ENCODE peak calls at places on chromosomes 3 and 15, in eight cellular contexts. V, P, D, Q, Y, X, L and B are unnamed samples.

GRCh38 chr15:57112178-57112577 is 193.7 kb downstream of the TCF12 start:
- DNase-seq in L (no peak), Y (no peak), P (no peak), D (no peak), V (no peak), X (no peak), Q (no peak), B (no peak)

GRCh38 chr3:44066806-44067205 is 174.9 kb upstream of the TOPAZ1 start:
- DNase-seq in Y (no peak), P (no peak), Q (no peak), V (no peak), D (no peak), X (no peak), L (no peak), B (no peak)

GRCh38 chr3:94083261-94083660 is 20.4 kb downstream of the NSUN3 start:
- DNase-seq in Q (no peak), D (no peak), P (no peak), L (no peak), X (no peak), V (no peak), Y (no peak), B (no peak)

GRCh38 chr3:62229908-62230307 is 143.4 kb downstream of the FEZF2 start:
- DNase-seq in P (no peak), D (no peak), X (no peak), V (no peak), Q (peak; percentile 40), L (no peak), Y (no peak), B (no peak)

GRCh38 chr15:75149911-75150709 is 51.6 kb upstream of the C15orf39 start:
- DNase-seq in P (no peak), Q (no peak), Y (peak; percentile 35), X (no peak), L (no peak), V (no peak), D (peak; percentile 20), B (no peak)

GRCh38 chr3:81871358-81872152 is 110.1 kb upstream of the GBE1 start:
- DNase-seq in L (no peak), Y (no peak), Q (peak; percentile 5), X (no peak), P (no peak), V (no peak), D (no peak), B (no peak)

GRCh38 chr3:154758109-154758868 is 321.8 kb upstream of the MME start:
- DNase-seq in Y (no peak), X (no peak), V (no peak), P (no peak), D (no peak), Q (peak; percentile 19), L (no peak), B (no peak)

GRCh38 chr3:156227704-156228103 is 107.3 kb downstream of the KCNAB1 start:
- DNase-seq in X (no peak), P (no peak), Q (no peak), D (no peak), L (no peak), Y (no peak), V (no peak), B (no peak)

GRCh38 chr15:42134617-42135243 is 21.7 kb downstream of the PLA2G4F start:
- DNase-seq in Q (no peak), L (peak; percentile 87), X (peak; percentile 22), D (no peak), Y (no peak), P (no peak), V (peak; percentile 4), B (no peak)

GRCh38 chr3:176939022-176939817 is 258.1 kb downstream of the TBL1XR1 start:
- DNase-seq in V (no peak), D (peak; percentile 66), Y (peak; percentile 10), Q (peak; percentile 68), L (no peak), P (no peak), X (no peak), B (peak; percentile 60)

GRCh38 chr3:52774901-52775864 is 2.2 kb upstream of the ITIH1 start:
- DNase-seq in V (peak; percentile 41), Y (peak; percentile 39), Q (peak; percentile 14), X (no peak), D (no peak), P (no peak), L (peak; percentile 77), B (peak; percentile 56)

GRCh38 chr15:58517682-58518525 is 86.1 kb downstream of the LIPC start:
- DNase-seq in Q (no peak), V (no peak), D (no peak), X (no peak), P (no peak), Y (no peak), L (no peak), B (no peak)

GRCh38 chr15:83158393-83158792 is 49.2 kb downstream of the HDGFL3 start:
- DNase-seq in P (no peak), X (no peak), Q (no peak), V (no peak), D (no peak), Y (no peak), L (no peak), B (no peak)

GRCh38 chr15:62779041-62779810 is 263.3 kb upstream of the TPM1 start:
- DNase-seq in V (no peak), Q (no peak), D (no peak), L (no peak), X (no peak), Y (no peak), P (no peak), B (no peak)

GRCh38 chr3:58749948-58750347 is 83.4 kb upstream of the FAM3D start:
- DNase-seq in Y (no peak), X (no peak), D (no peak), Q (no peak), P (no peak), L (no peak), V (no peak), B (no peak)
- TF ChIP-seq POLR2AphosphoS5 in Y (no peak), X (no peak), D (no peak), Q (no peak), P (no peak), L (no peak), V (no peak), B (no peak)

DNA sequence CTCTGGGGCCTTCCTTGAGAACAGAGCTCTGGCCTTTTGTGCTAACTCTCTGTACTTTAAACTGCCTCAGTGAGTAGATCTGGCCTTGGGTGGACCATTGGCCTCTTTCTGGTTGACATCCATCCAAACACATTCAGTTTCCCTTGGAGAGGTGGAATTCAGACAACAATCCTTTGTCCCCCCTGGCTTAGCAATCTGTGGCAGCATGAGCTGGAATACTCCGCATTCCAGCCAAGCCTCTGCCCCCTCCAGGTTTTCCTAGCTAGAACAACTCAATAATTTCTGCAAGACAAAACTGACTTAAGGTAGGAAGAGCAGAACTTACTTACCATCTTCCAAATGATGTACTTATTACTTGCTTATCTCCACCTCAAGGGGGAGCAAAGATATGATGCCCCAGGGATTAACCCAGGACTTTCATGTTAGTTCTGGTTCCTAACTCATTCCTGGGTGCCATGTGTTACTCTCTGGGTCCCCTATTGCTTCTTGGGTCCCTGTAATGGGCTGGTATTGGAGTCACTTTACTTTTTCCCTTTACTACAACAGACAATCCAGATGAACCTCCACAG is 21.8 kb upstream of the IL16 start:
- DNase-seq in X (no peak), D (no peak), Q (no peak), L (no peak), V (no peak), Y (no peak), P (no peak), B (no peak)
- TF ChIP-seq CTCF in X (no peak), D (peak; percentile 16), Q (no peak), L (no peak), V (no peak), Y (no peak), P (no peak), B (no peak)

GRCh38 chr3:69743975-69744374 is 4.7 kb downstream of the MITF start:
- DNase-seq in P (no peak), D (no peak), X (no peak), Q (no peak), V (no peak), L (no peak), Y (no peak), B (no peak)

GRCh38 chr3:69744507-69744906 is 5.2 kb downstream of the MITF start:
- DNase-seq in Y (no peak), L (no peak), D (no peak), V (no peak), P (no peak), X (no peak), Q (no peak), B (no peak)

GRCh38 chr3:69745503-69745902 is 6.2 kb downstream of the MITF start:
- DNase-seq in V (no peak), Y (no peak), X (no peak), Q (no peak), D (no peak), P (no peak), L (no peak), B (no peak)

GRCh38 chr3:69747511-69748248 is 8.4 kb downstream of the MITF start:
- DNase-seq in P (no peak), D (no peak), X (no peak), Q (no peak), L (no peak), V (no peak), Y (no peak), B (peak; percentile 29)

DNA sequence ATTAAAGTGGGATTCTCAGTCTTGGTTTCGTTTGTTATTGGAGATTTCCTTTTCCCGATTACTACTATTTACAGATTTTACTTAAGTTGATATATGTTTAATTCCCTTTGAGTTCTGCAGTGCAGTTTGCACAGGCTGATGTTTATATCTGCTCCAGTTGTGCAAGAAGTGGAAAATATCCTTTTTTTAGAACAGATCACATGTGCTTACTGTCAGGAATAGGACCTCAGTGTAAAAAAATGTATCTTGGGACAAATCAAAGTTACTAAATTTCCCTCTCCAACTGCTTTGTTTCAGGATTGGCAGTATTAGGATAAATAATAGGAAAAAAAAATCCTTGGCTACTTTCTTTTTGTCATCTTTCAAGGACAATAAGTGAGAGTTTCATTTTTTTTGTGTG is 6.9 kb downstream of the MITF start:
- DNase-seq in P (no peak), Y (no peak), V (no peak), D (no peak), L (no peak), Q (no peak), X (no peak), B (no peak)
- H3K27ac ChIP-seq in P (peak overlapping the region; percentile 70), Y (peak overlapping the region; percentile 77), V (peak overlapping the region; percentile 93), D (no peak overlapping the region), L (peak overlapping the region; percentile 94), Q (no peak overlapping the region), X (no peak overlapping the region), B (no peak overlapping the region)

GRCh38 chr15:96035091-96035490 is 295.4 kb upstream of the NR2F2 start:
- DNase-seq in X (no peak), P (no peak), Y (no peak), Q (no peak), L (peak; percentile 26), D (no peak), V (no peak), B (no peak)

GRCh38 chr15:96027501-96027900 is 303.0 kb upstream of the NR2F2 start:
- DNase-seq in L (no peak), X (no peak), Y (no peak), Q (no peak), D (no peak), P (no peak), V (no peak), B (no peak)

GRCh38 chr15:96028620-96029019 is 301.9 kb upstream of the NR2F2 start:
- DNase-seq in Y (no peak), D (no peak), Q (no peak), X (no peak), V (no peak), L (no peak), P (no peak), B (no peak)

GRCh38 chr15:96031426-96031825 is 299.1 kb upstream of the NR2F2 start:
- DNase-seq in P (no peak), V (no peak), X (no peak), Y (no peak), L (no peak), D (no peak), Q (no peak), B (no peak)

GRCh38 chr15:96029172-96029571 is 301.3 kb upstream of the NR2F2 start:
- DNase-seq in V (no peak), Q (no peak), D (no peak), L (no peak), Y (no peak), P (no peak), X (no peak), B (no peak)
- TF ChIP-seq POLR2AphosphoS5 in V (no peak), Q (no peak), D (no peak), L (no peak), Y (no peak), P (no peak), X (no peak), B (no peak)